ENCODE peak calls at places on chromosomes 5 and 9, in seven cellular contexts. D, L, U, I, A, O and E are unnamed samples.
A peak's percentile ranks its signal among the peaks of the same experiment; 100 is the strongest.

GRCh38 chr5:133579766-133580165 is 32.6 kb downstream of the FSTL4 start:
- DNase-seq in D (no peak), L (no peak), U (no peak), O (no peak), I (no peak), A (no peak), E (no peak)

GRCh38 chr5:149371296-149371962 is 7.7 kb downstream of the IL17B start:
- DNase-seq in D (peak; percentile 53), U (peak; percentile 78), I (peak; percentile 80), O (peak; percentile 58), L (peak; percentile 67), A (peak; percentile 31), E (no peak)

GRCh38 chr5:78803386-78803785 is 154.8 kb upstream of the LHFPL2 start:
- DNase-seq in D (no peak), L (no peak), A (no peak), I (no peak), O (no peak), U (peak; percentile 61), E (no peak)

GRCh38 chr9:37667706-37668672 is 17.2 kb downstream of the FRMPD1 start:
- DNase-seq in O (no peak), A (no peak), D (no peak), L (no peak), I (peak; percentile 75), U (peak; percentile 30), E (peak; percentile 86)

GRCh38 chr5:126746290-126746689 is 30.6 kb upstream of the LMNB1 start:
- DNase-seq in O (no peak), L (no peak), I (no peak), D (no peak), U (no peak), A (no peak), E (no peak)

GRCh38 chr5:96661101-96661840 is 905 bp upstream of the CAST start:
- DNase-seq in L (no peak), I (no peak), D (peak; percentile 37), A (no peak), O (peak; percentile 33), U (peak; percentile 25), E (no peak)

GRCh38 chr9:36151306-36152210 is 15.0 kb downstream of the GLIPR2 start:
- DNase-seq in O (peak; percentile 85), I (no peak), L (peak; percentile 72), A (no peak), U (no peak), D (peak; percentile 80), E (no peak)

GRCh38 chr5:56475689-56476486 is 242.8 kb upstream of the ANKRD55 start:
- DNase-seq in O (no peak), L (no peak), U (no peak), D (no peak), A (no peak), I (no peak), E (no peak)

GRCh38 chr9:134236001-134236421 is 71.6 kb upstream of the RNU6ATAC start:
- DNase-seq in I (no peak), D (no peak), A (no peak), L (no peak), U (peak; percentile 56), O (no peak), E (no peak)

GRCh38 chr9:92954078-92954861 is 6.9 kb downstream of the FGD3 start:
- DNase-seq in I (no peak), U (no peak), O (peak; percentile 79), D (no peak), A (peak; percentile 56), L (peak; percentile 65), E (no peak)

GRCh38 chr5:118921946-118922345 is 66.4 kb downstream of the DTWD2 start:
- DNase-seq in O (no peak), I (no peak), L (no peak), A (no peak), U (no peak), D (no peak), E (no peak)

GRCh38 chr9:108272350-108272899 is 583.4 kb downstream of the ACTL7B start:
- DNase-seq in A (peak; percentile 41), U (peak; percentile 83), O (no peak), I (peak; percentile 71), L (no peak), D (no peak), E (peak; percentile 38)

GRCh38 chr9:5999443-6000104 is 15.8 kb downstream of the RANBP6 start:
- DNase-seq in L (no peak), D (no peak), I (no peak), U (no peak), O (no peak), A (no peak), E (peak; percentile 40)

GRCh38 chr9:34332370-34332964 is 3.1 kb downstream of the NUDT2 start:
- DNase-seq in A (no peak), L (no peak), I (peak; percentile 50), U (peak; percentile 29), O (no peak), D (no peak), E (no peak)

GRCh38 chr5:130975299-130975698 is 189.8 kb downstream of the HINT1 start:
- DNase-seq in U (no peak), D (no peak), A (no peak), I (no peak), O (no peak), L (no peak), E (no peak)

GRCh38 chr9:69386651-69387050 is 61.6 kb downstream of the ENTREP1 start:
- DNase-seq in U (no peak), I (no peak), O (no peak), D (no peak), L (no peak), A (no peak), E (no peak)